ENCODE peak calls at places on chromosomes 2 and 18, in five cellular contexts. One of them, this sample, is unnamed.

GRCh38 chr2:69026026-69026425 is 13.0 kb downstream of the ANTXR1 start:
- ATAC-seq in right lobe of liver: peak
- ATAC-seq in activated CD8-positive, alpha-beta T cell treated with anti-CD3 and anti-CD28 coated beads, Interleukin-2, amount 10 ng/mL, durations not matched to agents 7 days and 5 days: peak
- ATAC-seq in gastrocnemius medialis: no peak
- ATAC-seq in T-helper 17 cell: no peak
- ATAC-seq in this sample: peak

GRCh38 chr18:2680216-2680792 is 24.8 kb downstream of the SMCHD1 start:
- ATAC-seq in right lobe of liver: no peak
- ATAC-seq in gastrocnemius medialis: no peak
- ATAC-seq in activated CD8-positive, alpha-beta T cell treated with anti-CD3 and anti-CD28 coated beads, Interleukin-2, amount 10 ng/mL, durations not matched to agents 7 days and 5 days: no peak
- ATAC-seq in T-helper 17 cell: peak
- ATAC-seq in this sample: no peak

GRCh38 chr2:159880729-159881128 is 82.7 kb upstream of the CD302 start:
- ATAC-seq in gastrocnemius medialis: no peak
- ATAC-seq in activated CD8-positive, alpha-beta T cell treated with anti-CD3 and anti-CD28 coated beads, Interleukin-2, amount 10 ng/mL, durations not matched to agents 7 days and 5 days: no peak
- ATAC-seq in right lobe of liver: no peak
- ATAC-seq in T-helper 17 cell: no peak
- ATAC-seq in this sample: no peak

GRCh38 chr2:160267022-160267421 is 67.0 kb upstream of the ITGB6 start:
- ATAC-seq in gastrocnemius medialis: no peak
- ATAC-seq in right lobe of liver: no peak
- ATAC-seq in activated CD8-positive, alpha-beta T cell treated with anti-CD3 and anti-CD28 coated beads, Interleukin-2, amount 10 ng/mL, durations not matched to agents 7 days and 5 days: no peak
- ATAC-seq in T-helper 17 cell: no peak
- ATAC-seq in this sample: no peak

GRCh38 chr2:47569658-47570398 is 166.9 kb downstream of the MSH2 start:
- ATAC-seq in activated CD8-positive, alpha-beta T cell treated with anti-CD3 and anti-CD28 coated beads, Interleukin-2, amount 10 ng/mL, durations not matched to agents 7 days and 5 days: peak
- ATAC-seq in gastrocnemius medialis: no peak
- ATAC-seq in T-helper 17 cell: no peak
- ATAC-seq in right lobe of liver: no peak
- ATAC-seq in this sample: no peak

GRCh38 chr18:5106730-5107129 is 90.3 kb downstream of the AKAIN1 start:
- ATAC-seq in activated CD8-positive, alpha-beta T cell treated with anti-CD3 and anti-CD28 coated beads, Interleukin-2, amount 10 ng/mL, durations not matched to agents 7 days and 5 days: no peak
- ATAC-seq in right lobe of liver: no peak
- ATAC-seq in gastrocnemius medialis: no peak
- ATAC-seq in T-helper 17 cell: no peak
- ATAC-seq in this sample: no peak

GRCh38 chr18:24364177-24364576 is 33.4 kb downstream of the OSBPL1A start:
- ATAC-seq in gastrocnemius medialis: no peak
- ATAC-seq in activated CD8-positive, alpha-beta T cell treated with anti-CD3 and anti-CD28 coated beads, Interleukin-2, amount 10 ng/mL, durations not matched to agents 7 days and 5 days: no peak
- ATAC-seq in right lobe of liver: no peak
- ATAC-seq in T-helper 17 cell: no peak
- ATAC-seq in this sample: no peak

GRCh38 chr18:31042391-31043181 is at the start of gene DSC3:
- ATAC-seq in activated CD8-positive, alpha-beta T cell treated with anti-CD3 and anti-CD28 coated beads, Interleukin-2, amount 10 ng/mL, durations not matched to agents 7 days and 5 days: no peak
- ATAC-seq in gastrocnemius medialis: no peak
- ATAC-seq in T-helper 17 cell: no peak
- ATAC-seq in right lobe of liver: peak
- ATAC-seq in this sample: no peak

GRCh38 chr2:46914578-46915230 is 902 bp downstream of the MCFD2 start:
- ATAC-seq in T-helper 17 cell: no peak
- ATAC-seq in right lobe of liver: no peak
- ATAC-seq in activated CD8-positive, alpha-beta T cell treated with anti-CD3 and anti-CD28 coated beads, Interleukin-2, amount 10 ng/mL, durations not matched to agents 7 days and 5 days: no peak
- ATAC-seq in gastrocnemius medialis: no peak
- ATAC-seq in this sample: no peak

GRCh38 chr2:7333189-7333588 is 416.0 kb downstream of the RNF144A start:
- ATAC-seq in right lobe of liver: no peak
- ATAC-seq in T-helper 17 cell: no peak
- ATAC-seq in gastrocnemius medialis: no peak
- ATAC-seq in activated CD8-positive, alpha-beta T cell treated with anti-CD3 and anti-CD28 coated beads, Interleukin-2, amount 10 ng/mL, durations not matched to agents 7 days and 5 days: no peak
- ATAC-seq in this sample: no peak

GRCh38 chr18:79739440-79739778 is 58.3 kb upstream of the KCNG2 start:
- ATAC-seq in T-helper 17 cell: no peak
- ATAC-seq in activated CD8-positive, alpha-beta T cell treated with anti-CD3 and anti-CD28 coated beads, Interleukin-2, amount 10 ng/mL, durations not matched to agents 7 days and 5 days: no peak
- ATAC-seq in right lobe of liver: no peak
- ATAC-seq in gastrocnemius medialis: no peak
- ATAC-seq in this sample: no peak

GRCh38 chr18:12750708-12751502 is 48.1 kb downstream of the PSMG2 start:
- ATAC-seq in activated CD8-positive, alpha-beta T cell treated with anti-CD3 and anti-CD28 coated beads, Interleukin-2, amount 10 ng/mL, durations not matched to agents 7 days and 5 days: no peak
- ATAC-seq in gastrocnemius medialis: no peak
- ATAC-seq in T-helper 17 cell: no peak
- ATAC-seq in right lobe of liver: no peak
- ATAC-seq in this sample: no peak

GRCh38 chr2:85344356-85344954 is 9.9 kb downstream of the RETSAT start:
- ATAC-seq in T-helper 17 cell: no peak
- ATAC-seq in right lobe of liver: no peak
- ATAC-seq in gastrocnemius medialis: no peak
- ATAC-seq in activated CD8-positive, alpha-beta T cell treated with anti-CD3 and anti-CD28 coated beads, Interleukin-2, amount 10 ng/mL, durations not matched to agents 7 days and 5 days: no peak
- ATAC-seq in this sample: no peak

GRCh38 chr2:99403524-99403923 is 66.3 kb downstream of the EIF5B start:
- ATAC-seq in T-helper 17 cell: no peak
- ATAC-seq in right lobe of liver: peak
- ATAC-seq in activated CD8-positive, alpha-beta T cell treated with anti-CD3 and anti-CD28 coated beads, Interleukin-2, amount 10 ng/mL, durations not matched to agents 7 days and 5 days: no peak
- ATAC-seq in gastrocnemius medialis: no peak
- ATAC-seq in this sample: no peak

GRCh38 chr18:62538881-62539280 is 16.1 kb downstream of the ZCCHC2 start:
- ATAC-seq in gastrocnemius medialis: no peak
- ATAC-seq in T-helper 17 cell: no peak
- ATAC-seq in right lobe of liver: peak
- ATAC-seq in activated CD8-positive, alpha-beta T cell treated with anti-CD3 and anti-CD28 coated beads, Interleukin-2, amount 10 ng/mL, durations not matched to agents 7 days and 5 days: no peak
- ATAC-seq in this sample: no peak

GRCh38 chr2:26610504-26611335 is 30.4 kb downstream of the CIB4 start:
- ATAC-seq in right lobe of liver: no peak
- ATAC-seq in activated CD8-positive, alpha-beta T cell treated with anti-CD3 and anti-CD28 coated beads, Interleukin-2, amount 10 ng/mL, durations not matched to agents 7 days and 5 days: no peak
- ATAC-seq in gastrocnemius medialis: no peak
- ATAC-seq in T-helper 17 cell: no peak
- ATAC-seq in this sample: no peak